ENCODE peak calls at places on chromosomes 6 and 20, in nine cellular contexts. One of them, this sample, is unnamed.
A peak's percentile ranks its signal among the peaks of the same experiment; 100 is the strongest.

GRCh38 chr20:59074456-59074855 is 31.9 kb upstream of the PRELID3B start:
- DNase-seq in astrocyte of the cerebellum: no peak
- DNase-seq in fibroblast of pulmonary artery: peak; percentile 29
- DNase-seq in HCT116: no peak
- DNase-seq in sigmoid colon: no peak
- DNase-seq in SK-N-SH: no peak
- DNase-seq in PC-3: peak; percentile 79
- DNase-seq in MCF 10A: peak; percentile 47
- DNase-seq in CD8-positive, alpha-beta T cell: no peak
- DNase-seq in this sample: no peak

GRCh38 chr20:63484236-63484635 is 11.8 kb upstream of the KCNQ2 start:
- DNase-seq in sigmoid colon: no peak
- DNase-seq in CD8-positive, alpha-beta T cell: no peak
- DNase-seq in MCF 10A: no peak
- DNase-seq in fibroblast of pulmonary artery: no peak
- DNase-seq in astrocyte of the cerebellum: no peak
- DNase-seq in PC-3: no peak
- DNase-seq in SK-N-SH: no peak
- DNase-seq in HCT116: no peak
- DNase-seq in this sample: no peak

GRCh38 chr6:21099338-21100314 is 493.9 kb upstream of the SOX4 start:
- DNase-seq in HCT116: no peak
- DNase-seq in fibroblast of pulmonary artery: no peak
- DNase-seq in SK-N-SH: no peak
- DNase-seq in PC-3: no peak
- DNase-seq in astrocyte of the cerebellum: no peak
- DNase-seq in CD8-positive, alpha-beta T cell: no peak
- DNase-seq in sigmoid colon: no peak
- DNase-seq in MCF 10A: no peak
- DNase-seq in this sample: no peak

GRCh38 chr6:138455746-138456392 is 43.4 kb downstream of the NHSL1 start:
- DNase-seq in PC-3: peak; percentile 87
- DNase-seq in HCT116: peak; percentile 87
- DNase-seq in SK-N-SH: no peak
- DNase-seq in MCF 10A: peak; percentile 94
- DNase-seq in astrocyte of the cerebellum: peak; percentile 27
- DNase-seq in sigmoid colon: no peak
- DNase-seq in fibroblast of pulmonary artery: peak; percentile 46
- DNase-seq in CD8-positive, alpha-beta T cell: no peak
- DNase-seq in this sample: no peak

GRCh38 chr20:21808863-21809664 is 103.6 kb downstream of the PAX1 start:
- DNase-seq in HCT116: no peak
- DNase-seq in MCF 10A: no peak
- DNase-seq in CD8-positive, alpha-beta T cell: no peak
- DNase-seq in fibroblast of pulmonary artery: no peak
- DNase-seq in sigmoid colon: no peak
- DNase-seq in PC-3: peak; percentile 6
- DNase-seq in SK-N-SH: peak; percentile 72
- DNase-seq in astrocyte of the cerebellum: no peak
- DNase-seq in this sample: no peak

GRCh38 chr20:4011226-4011975 is 4.0 kb downstream of the RNF24 start:
- DNase-seq in sigmoid colon: no peak
- DNase-seq in MCF 10A: no peak
- DNase-seq in astrocyte of the cerebellum: no peak
- DNase-seq in PC-3: no peak
- DNase-seq in SK-N-SH: no peak
- DNase-seq in CD8-positive, alpha-beta T cell: no peak
- DNase-seq in HCT116: no peak
- DNase-seq in fibroblast of pulmonary artery: peak; percentile 27
- DNase-seq in this sample: no peak

GRCh38 chr20:35768731-35769664 is 2.8 kb upstream of the PHF20 start:
- DNase-seq in CD8-positive, alpha-beta T cell: peak; percentile 49
- DNase-seq in HCT116: peak; percentile 77
- DNase-seq in PC-3: peak; percentile 95
- DNase-seq in sigmoid colon: peak; percentile 99
- DNase-seq in SK-N-SH: peak; percentile 34
- DNase-seq in astrocyte of the cerebellum: peak; percentile 87
- DNase-seq in fibroblast of pulmonary artery: peak; percentile 99
- DNase-seq in MCF 10A: peak; percentile 99
- DNase-seq in this sample: peak; percentile 96

GRCh38 chr6:35282472-35282871 is 15.1 kb upstream of the DEF6 start:
- DNase-seq in MCF 10A: no peak
- DNase-seq in PC-3: no peak
- DNase-seq in CD8-positive, alpha-beta T cell: no peak
- DNase-seq in SK-N-SH: no peak
- DNase-seq in sigmoid colon: no peak
- DNase-seq in fibroblast of pulmonary artery: no peak
- DNase-seq in astrocyte of the cerebellum: no peak
- DNase-seq in HCT116: no peak
- DNase-seq in this sample: no peak

GRCh38 chr6:17907467-17908229 is 79.8 kb downstream of the KIF13A start:
- DNase-seq in CD8-positive, alpha-beta T cell: no peak
- DNase-seq in PC-3: peak; percentile 97
- DNase-seq in SK-N-SH: no peak
- DNase-seq in sigmoid colon: peak; percentile 90
- DNase-seq in fibroblast of pulmonary artery: peak; percentile 99
- DNase-seq in HCT116: peak; percentile 48
- DNase-seq in astrocyte of the cerebellum: peak; percentile 87
- DNase-seq in MCF 10A: peak; percentile 99
- DNase-seq in this sample: peak; percentile 97

GRCh38 chr20:22411568-22412450 is 172.6 kb downstream of the FOXA2 start:
- DNase-seq in MCF 10A: peak; percentile 70
- DNase-seq in fibroblast of pulmonary artery: peak; percentile 97
- DNase-seq in astrocyte of the cerebellum: peak; percentile 84
- DNase-seq in sigmoid colon: peak; percentile 69
- DNase-seq in CD8-positive, alpha-beta T cell: no peak
- DNase-seq in HCT116: no peak
- DNase-seq in PC-3: no peak
- DNase-seq in SK-N-SH: no peak
- DNase-seq in this sample: peak; percentile 59

GRCh38 chr20:5864873-5865582 is 85.3 kb downstream of the TRMT6 start:
- DNase-seq in CD8-positive, alpha-beta T cell: no peak
- DNase-seq in HCT116: no peak
- DNase-seq in fibroblast of pulmonary artery: peak; percentile 83
- DNase-seq in SK-N-SH: no peak
- DNase-seq in sigmoid colon: no peak
- DNase-seq in astrocyte of the cerebellum: no peak
- DNase-seq in MCF 10A: peak; percentile 65
- DNase-seq in PC-3: peak; percentile 58
- DNase-seq in this sample: no peak

GRCh38 chr6:90406142-90406794 is 109.6 kb upstream of the BACH2 start:
- DNase-seq in MCF 10A: peak; percentile 79
- DNase-seq in fibroblast of pulmonary artery: peak; percentile 24
- DNase-seq in SK-N-SH: no peak
- DNase-seq in PC-3: peak; percentile 90
- DNase-seq in HCT116: peak; percentile 32
- DNase-seq in astrocyte of the cerebellum: peak; percentile 74
- DNase-seq in sigmoid colon: no peak
- DNase-seq in CD8-positive, alpha-beta T cell: no peak
- DNase-seq in this sample: no peak

GRCh38 chr20:1177680-1178079 is 7.1 kb downstream of the TMEM74B start:
- DNase-seq in astrocyte of the cerebellum: no peak
- DNase-seq in PC-3: peak; percentile 39
- DNase-seq in sigmoid colon: no peak
- DNase-seq in fibroblast of pulmonary artery: peak; percentile 18
- DNase-seq in MCF 10A: peak; percentile 15
- DNase-seq in HCT116: peak; percentile 21
- DNase-seq in SK-N-SH: peak; percentile 44
- DNase-seq in CD8-positive, alpha-beta T cell: no peak
- DNase-seq in this sample: no peak

GRCh38 chr6:144415835-144416237 is 130.7 kb downstream of the UTRN start:
- DNase-seq in PC-3: peak; percentile 85
- DNase-seq in fibroblast of pulmonary artery: peak; percentile 72
- DNase-seq in astrocyte of the cerebellum: no peak
- DNase-seq in sigmoid colon: no peak
- DNase-seq in HCT116: no peak
- DNase-seq in SK-N-SH: no peak
- DNase-seq in CD8-positive, alpha-beta T cell: no peak
- DNase-seq in MCF 10A: peak; percentile 47
- DNase-seq in this sample: no peak

GRCh38 chr6:125988280-125988679 is 1.9 kb downstream of the TRMT11 start:
- DNase-seq in MCF 10A: no peak
- DNase-seq in HCT116: no peak
- DNase-seq in sigmoid colon: no peak
- DNase-seq in astrocyte of the cerebellum: no peak
- DNase-seq in PC-3: no peak
- DNase-seq in fibroblast of pulmonary artery: no peak
- DNase-seq in CD8-positive, alpha-beta T cell: no peak
- DNase-seq in SK-N-SH: no peak
- DNase-seq in this sample: no peak

GRCh38 chr20:8385247-8385646 is 253.2 kb downstream of the PLCB1 start:
- DNase-seq in PC-3: no peak
- DNase-seq in HCT116: no peak
- DNase-seq in CD8-positive, alpha-beta T cell: no peak
- DNase-seq in astrocyte of the cerebellum: no peak
- DNase-seq in MCF 10A: peak; percentile 5
- DNase-seq in sigmoid colon: peak; percentile 63
- DNase-seq in SK-N-SH: no peak
- DNase-seq in fibroblast of pulmonary artery: peak; percentile 54
- DNase-seq in this sample: no peak
- TF ChIP-seq CTCF in PC-3: no peak
- TF ChIP-seq CTCF in HCT116: no peak
- TF ChIP-seq CTCF in CD8-positive, alpha-beta T cell: no peak
- TF ChIP-seq CTCF in astrocyte of the cerebellum: no peak
- TF ChIP-seq CTCF in MCF 10A: no peak
- TF ChIP-seq CTCF in sigmoid colon: no peak
- TF ChIP-seq CTCF in SK-N-SH: no peak
- TF ChIP-seq CTCF in fibroblast of pulmonary artery: no peak
- TF ChIP-seq CTCF in this sample: no peak

GRCh38 chr6:100119261-100119660 is 125.2 kb upstream of the MCHR2 start:
- DNase-seq in MCF 10A: no peak
- DNase-seq in sigmoid colon: no peak
- DNase-seq in HCT116: no peak
- DNase-seq in astrocyte of the cerebellum: no peak
- DNase-seq in CD8-positive, alpha-beta T cell: no peak
- DNase-seq in fibroblast of pulmonary artery: no peak
- DNase-seq in SK-N-SH: no peak
- DNase-seq in PC-3: no peak
- DNase-seq in this sample: no peak

GRCh38 chr6:100118301-100118700 is 124.3 kb upstream of the MCHR2 start:
- DNase-seq in HCT116: no peak
- DNase-seq in PC-3: no peak
- DNase-seq in SK-N-SH: no peak
- DNase-seq in CD8-positive, alpha-beta T cell: no peak
- DNase-seq in fibroblast of pulmonary artery: no peak
- DNase-seq in MCF 10A: no peak
- DNase-seq in astrocyte of the cerebellum: no peak
- DNase-seq in sigmoid colon: no peak
- DNase-seq in this sample: no peak

GRCh38 chr6:100126682-100127484 is 132.9 kb upstream of the MCHR2 start:
- DNase-seq in SK-N-SH: no peak
- DNase-seq in astrocyte of the cerebellum: no peak
- DNase-seq in sigmoid colon: no peak
- DNase-seq in HCT116: no peak
- DNase-seq in fibroblast of pulmonary artery: no peak
- DNase-seq in PC-3: no peak
- DNase-seq in MCF 10A: peak; percentile 5
- DNase-seq in CD8-positive, alpha-beta T cell: no peak
- DNase-seq in this sample: no peak

GRCh38 chr6:100117680-100118079 is 123.7 kb upstream of the MCHR2 start:
- DNase-seq in sigmoid colon: no peak
- DNase-seq in HCT116: no peak
- DNase-seq in astrocyte of the cerebellum: no peak
- DNase-seq in fibroblast of pulmonary artery: no peak
- DNase-seq in MCF 10A: no peak
- DNase-seq in CD8-positive, alpha-beta T cell: no peak
- DNase-seq in PC-3: no peak
- DNase-seq in SK-N-SH: no peak
- DNase-seq in this sample: no peak

GRCh38 chr6:100121854-100122609 is 128.0 kb upstream of the MCHR2 start:
- DNase-seq in HCT116: no peak
- DNase-seq in CD8-positive, alpha-beta T cell: no peak
- DNase-seq in SK-N-SH: no peak
- DNase-seq in PC-3: no peak
- DNase-seq in astrocyte of the cerebellum: no peak
- DNase-seq in sigmoid colon: no peak
- DNase-seq in fibroblast of pulmonary artery: no peak
- DNase-seq in MCF 10A: no peak
- DNase-seq in this sample: no peak
- TF ChIP-seq CTCF in HCT116: no peak
- TF ChIP-seq CTCF in CD8-positive, alpha-beta T cell: no peak
- TF ChIP-seq CTCF in SK-N-SH: no peak
- TF ChIP-seq CTCF in PC-3: no peak
- TF ChIP-seq CTCF in astrocyte of the cerebellum: no peak
- TF ChIP-seq CTCF in sigmoid colon: no peak
- TF ChIP-seq CTCF in fibroblast of pulmonary artery: no peak
- TF ChIP-seq CTCF in MCF 10A: no peak
- TF ChIP-seq CTCF in this sample: no peak

DNA sequence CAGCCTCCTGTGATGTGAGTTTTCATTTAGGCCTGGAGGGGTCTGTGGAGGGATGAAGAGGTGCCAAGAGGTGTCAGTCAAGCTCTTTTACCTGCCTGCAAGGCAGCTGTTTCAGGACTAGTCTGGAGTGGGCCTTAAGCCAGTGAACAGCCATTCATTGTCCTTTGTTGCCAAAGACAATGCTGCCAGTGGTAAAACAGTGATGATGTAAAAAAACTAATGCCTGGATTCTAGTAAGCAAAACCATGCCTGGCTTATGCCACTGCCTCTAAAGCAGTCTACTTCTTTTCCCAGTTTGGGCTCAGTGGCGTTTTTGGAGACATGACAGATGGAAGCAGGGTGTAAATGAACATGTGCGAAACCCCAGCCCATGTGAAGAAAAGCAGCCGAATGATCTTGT is 93.5 kb upstream of the KCNK16 start:
- DNase-seq in MCF 10A: peak; percentile 35
- DNase-seq in fibroblast of pulmonary artery: no peak
- DNase-seq in SK-N-SH: no peak
- DNase-seq in sigmoid colon: no peak
- DNase-seq in HCT116: no peak
- DNase-seq in astrocyte of the cerebellum: no peak
- DNase-seq in PC-3: no peak
- DNase-seq in CD8-positive, alpha-beta T cell: no peak
- DNase-seq in this sample: no peak
- TF ChIP-seq CTCF in MCF 10A: no peak
- TF ChIP-seq CTCF in fibroblast of pulmonary artery: no peak
- TF ChIP-seq CTCF in SK-N-SH: no peak
- TF ChIP-seq CTCF in sigmoid colon: no peak
- TF ChIP-seq CTCF in HCT116: no peak
- TF ChIP-seq CTCF in astrocyte of the cerebellum: no peak
- TF ChIP-seq CTCF in PC-3: no peak
- TF ChIP-seq CTCF in CD8-positive, alpha-beta T cell: no peak
- TF ChIP-seq CTCF in this sample: no peak

GRCh38 chr6:26629373-26629772 is 30.2 kb downstream of the ZNF322 start:
- DNase-seq in fibroblast of pulmonary artery: no peak
- DNase-seq in MCF 10A: peak; percentile 3
- DNase-seq in SK-N-SH: no peak
- DNase-seq in HCT116: no peak
- DNase-seq in CD8-positive, alpha-beta T cell: no peak
- DNase-seq in PC-3: no peak
- DNase-seq in sigmoid colon: no peak
- DNase-seq in astrocyte of the cerebellum: no peak
- DNase-seq in this sample: no peak

GRCh38 chr6:26627843-26628242 is 31.1 kb downstream of the ABT1 start:
- DNase-seq in HCT116: no peak
- DNase-seq in astrocyte of the cerebellum: no peak
- DNase-seq in sigmoid colon: no peak
- DNase-seq in MCF 10A: no peak
- DNase-seq in SK-N-SH: no peak
- DNase-seq in PC-3: no peak
- DNase-seq in fibroblast of pulmonary artery: no peak
- DNase-seq in CD8-positive, alpha-beta T cell: no peak
- DNase-seq in this sample: no peak

GRCh38 chr6:26624557-26624956 is 27.8 kb downstream of the ABT1 start:
- DNase-seq in fibroblast of pulmonary artery: no peak
- DNase-seq in astrocyte of the cerebellum: no peak
- DNase-seq in CD8-positive, alpha-beta T cell: no peak
- DNase-seq in HCT116: no peak
- DNase-seq in MCF 10A: no peak
- DNase-seq in SK-N-SH: no peak
- DNase-seq in PC-3: no peak
- DNase-seq in sigmoid colon: no peak
- DNase-seq in this sample: no peak

GRCh38 chr6:26623339-26623859 is 26.6 kb downstream of the ABT1 start:
- DNase-seq in sigmoid colon: no peak
- DNase-seq in HCT116: no peak
- DNase-seq in astrocyte of the cerebellum: no peak
- DNase-seq in SK-N-SH: no peak
- DNase-seq in fibroblast of pulmonary artery: no peak
- DNase-seq in MCF 10A: no peak
- DNase-seq in CD8-positive, alpha-beta T cell: no peak
- DNase-seq in PC-3: no peak
- DNase-seq in this sample: no peak
- TF ChIP-seq CTCF in sigmoid colon: no peak
- TF ChIP-seq CTCF in HCT116: no peak
- TF ChIP-seq CTCF in astrocyte of the cerebellum: no peak
- TF ChIP-seq CTCF in SK-N-SH: no peak
- TF ChIP-seq CTCF in fibroblast of pulmonary artery: no peak
- TF ChIP-seq CTCF in MCF 10A: no peak
- TF ChIP-seq CTCF in CD8-positive, alpha-beta T cell: no peak
- TF ChIP-seq CTCF in PC-3: no peak
- TF ChIP-seq CTCF in this sample: no peak

This sample was measured in AG09319.